ENCODE peak calls at places on chromosomes 11 and 22, in six cellular contexts. One of them, this sample, is unnamed.

GRCh38 chr11:108496643-108497256 is 1.4 kb downstream of the POGLUT3 start:
- DNase-seq in HuH-7.5: no peak
- DNase-seq in aorta: no peak
- DNase-seq in amniotic stem cell: no peak
- DNase-seq in activated CD4-positive, CD25-positive, alpha-beta regulatory T cell: no peak
- DNase-seq in GM23248: peak; percentile 55
- DNase-seq in this sample: no peak

GRCh38 chr11:2268911-2269600 is 1.3 kb downstream of the ASCL2 start:
- DNase-seq in activated CD4-positive, CD25-positive, alpha-beta regulatory T cell: no peak
- DNase-seq in amniotic stem cell: no peak
- DNase-seq in aorta: peak; percentile 84
- DNase-seq in HuH-7.5: peak; percentile 75
- DNase-seq in GM23248: peak; percentile 45
- DNase-seq in this sample: peak; percentile 64

GRCh38 chr22:48921411-48921903 is 906.2 kb downstream of the BRD1 start:
- DNase-seq in amniotic stem cell: no peak
- DNase-seq in GM23248: no peak
- DNase-seq in HuH-7.5: no peak
- DNase-seq in aorta: peak; percentile 55
- DNase-seq in activated CD4-positive, CD25-positive, alpha-beta regulatory T cell: no peak
- DNase-seq in this sample: no peak

GRCh38 chr22:28815729-28816128 is 15.4 kb upstream of the XBP1 start:
- DNase-seq in activated CD4-positive, CD25-positive, alpha-beta regulatory T cell: no peak
- DNase-seq in amniotic stem cell: no peak
- DNase-seq in GM23248: no peak
- DNase-seq in aorta: no peak
- DNase-seq in HuH-7.5: no peak
- DNase-seq in this sample: no peak

GRCh38 chr11:8111636-8112035 is 30.6 kb downstream of the TUB start:
- DNase-seq in aorta: no peak
- DNase-seq in GM23248: peak; percentile 9
- DNase-seq in amniotic stem cell: no peak
- DNase-seq in HuH-7.5: no peak
- DNase-seq in activated CD4-positive, CD25-positive, alpha-beta regulatory T cell: no peak
- DNase-seq in this sample: no peak

GRCh38 chr11:95092549-95093324 is 3.1 kb downstream of the ENDOD1 start:
- DNase-seq in GM23248: peak; percentile 78
- DNase-seq in aorta: no peak
- DNase-seq in amniotic stem cell: no peak
- DNase-seq in HuH-7.5: peak; percentile 40
- DNase-seq in activated CD4-positive, CD25-positive, alpha-beta regulatory T cell: no peak
- DNase-seq in this sample: peak; percentile 85

GRCh38 chr22:24134090-24134846 is 47.0 kb upstream of the SUSD2 start:
- DNase-seq in GM23248: no peak
- DNase-seq in amniotic stem cell: no peak
- DNase-seq in HuH-7.5: no peak
- DNase-seq in aorta: no peak
- DNase-seq in activated CD4-positive, CD25-positive, alpha-beta regulatory T cell: no peak
- DNase-seq in this sample: no peak

GRCh38 chr11:6667733-6668374 is 12.2 kb upstream of the DCHS1 start:
- DNase-seq in aorta: no peak
- DNase-seq in HuH-7.5: no peak
- DNase-seq in amniotic stem cell: no peak
- DNase-seq in activated CD4-positive, CD25-positive, alpha-beta regulatory T cell: no peak
- DNase-seq in GM23248: peak; percentile 60
- DNase-seq in this sample: peak; percentile 41

GRCh38 chr11:105609832-105610781 is at the start of gene GRIA4:
- DNase-seq in amniotic stem cell: no peak
- DNase-seq in aorta: peak; percentile 79
- DNase-seq in GM23248: peak; percentile 65
- DNase-seq in HuH-7.5: peak; percentile 9
- DNase-seq in activated CD4-positive, CD25-positive, alpha-beta regulatory T cell: no peak
- DNase-seq in this sample: no peak

GRCh38 chr11:11532574-11532973 is 89.2 kb downstream of the GALNT18 start:
- DNase-seq in GM23248: peak; percentile 64
- DNase-seq in HuH-7.5: no peak
- DNase-seq in activated CD4-positive, CD25-positive, alpha-beta regulatory T cell: no peak
- DNase-seq in aorta: no peak
- DNase-seq in amniotic stem cell: no peak
- DNase-seq in this sample: no peak

GRCh38 chr11:113994077-113994954 is 19.4 kb downstream of the HTR3A start:
- DNase-seq in aorta: no peak
- DNase-seq in amniotic stem cell: no peak
- DNase-seq in activated CD4-positive, CD25-positive, alpha-beta regulatory T cell: no peak
- DNase-seq in HuH-7.5: peak; percentile 28
- DNase-seq in GM23248: peak; percentile 27
- DNase-seq in this sample: no peak

GRCh38 chr11:112005422-112006094 is 19.6 kb upstream of the DLAT start:
- DNase-seq in activated CD4-positive, CD25-positive, alpha-beta regulatory T cell: no peak
- DNase-seq in amniotic stem cell: no peak
- DNase-seq in aorta: no peak
- DNase-seq in HuH-7.5: no peak
- DNase-seq in GM23248: no peak
- DNase-seq in this sample: no peak

GRCh38 chr11:95100191-95100648 is 10.6 kb downstream of the ENDOD1 start:
- DNase-seq in aorta: no peak
- DNase-seq in activated CD4-positive, CD25-positive, alpha-beta regulatory T cell: no peak
- DNase-seq in HuH-7.5: no peak
- DNase-seq in GM23248: no peak
- DNase-seq in amniotic stem cell: no peak
- DNase-seq in this sample: no peak

GRCh38 chr11:20066783-20067156 is 93.5 kb downstream of the DBX1 start:
- DNase-seq in activated CD4-positive, CD25-positive, alpha-beta regulatory T cell: no peak
- DNase-seq in HuH-7.5: no peak
- DNase-seq in amniotic stem cell: no peak
- DNase-seq in GM23248: no peak
- DNase-seq in aorta: no peak
- DNase-seq in this sample: no peak

GRCh38 chr22:20551805-20552449 is 44.5 kb downstream of the MED15 start:
- DNase-seq in activated CD4-positive, CD25-positive, alpha-beta regulatory T cell: peak; percentile 20
- DNase-seq in GM23248: peak; percentile 60
- DNase-seq in HuH-7.5: no peak
- DNase-seq in amniotic stem cell: no peak
- DNase-seq in aorta: peak; percentile 75
- DNase-seq in this sample: peak; percentile 53

GRCh38 chr22:27952779-27953178 is 33.7 kb upstream of the PITPNB start:
- DNase-seq in activated CD4-positive, CD25-positive, alpha-beta regulatory T cell: no peak
- DNase-seq in amniotic stem cell: no peak
- DNase-seq in aorta: no peak
- DNase-seq in HuH-7.5: no peak
- DNase-seq in GM23248: peak; percentile 55
- DNase-seq in this sample: no peak

GRCh38 chr22:45268167-45268957 is 16.4 kb upstream of the UPK3A start:
- DNase-seq in HuH-7.5: no peak
- DNase-seq in aorta: peak; percentile 80
- DNase-seq in activated CD4-positive, CD25-positive, alpha-beta regulatory T cell: no peak
- DNase-seq in amniotic stem cell: no peak
- DNase-seq in GM23248: peak; percentile 60
- DNase-seq in this sample: no peak

GRCh38 chr11:79438631-79439429 is 2.0 kb downstream of the TENM4 start:
- DNase-seq in GM23248: peak; percentile 50
- DNase-seq in aorta: no peak
- DNase-seq in amniotic stem cell: no peak
- DNase-seq in activated CD4-positive, CD25-positive, alpha-beta regulatory T cell: no peak
- DNase-seq in HuH-7.5: no peak
- DNase-seq in this sample: no peak

GRCh38 chr11:108319541-108320145 is 96.8 kb downstream of the ATM start:
- DNase-seq in aorta: no peak
- DNase-seq in HuH-7.5: no peak
- DNase-seq in activated CD4-positive, CD25-positive, alpha-beta regulatory T cell: no peak
- DNase-seq in amniotic stem cell: peak; percentile 59
- DNase-seq in GM23248: peak; percentile 43
- DNase-seq in this sample: no peak

GRCh38 chr11:65128182-65129145 is 5.9 kb downstream of the SYVN1 start:
- DNase-seq in activated CD4-positive, CD25-positive, alpha-beta regulatory T cell: no peak
- DNase-seq in amniotic stem cell: no peak
- DNase-seq in HuH-7.5: no peak
- DNase-seq in GM23248: no peak
- DNase-seq in aorta: no peak
- DNase-seq in this sample: no peak